ENCODE peak calls at places on chromosome 2, in five cellular contexts. K, D, U, X and Z are unnamed samples.

GRCh38 chr2:197042613-197043248 is 116.2 kb upstream of the PGAP1 start:
- DNase-seq in K (no peak), D (no peak), U (no peak), X (peak), Z (no peak)

GRCh38 chr2:41782306-41783158 is 265.3 kb upstream of the PKDCC start:
- DNase-seq in D (peak), U (peak), K (peak), X (peak), Z (peak)

GRCh38 chr2:127651987-127652550 is 6.1 kb downstream of the GPR17 start:
- DNase-seq in D (no peak), K (no peak), X (no peak), U (no peak), Z (no peak)

GRCh38 chr2:112472547-112473263 is 9.3 kb upstream of the TTL start:
- DNase-seq in D (no peak), U (no peak), K (no peak), X (no peak), Z (no peak)

GRCh38 chr2:27689424-27689823 is 25.7 kb downstream of the SLC4A1AP start:
- DNase-seq in D (no peak), K (no peak), U (no peak), X (no peak), Z (no peak)

GRCh38 chr2:62883629-62884028 is 167.0 kb upstream of the OTX1 start:
- DNase-seq in U (no peak), D (no peak), K (no peak), X (no peak), Z (no peak)

GRCh38 chr2:74828534-74828933 is 5.4 kb upstream of the HK2 start:
- DNase-seq in K (no peak), U (no peak), X (no peak), D (no peak), Z (no peak)

GRCh38 chr2:95344656-95345055 is 47.5 kb downstream of the KCNIP3 start:
- DNase-seq in D (no peak), K (no peak), X (no peak), U (no peak), Z (no peak)

GRCh38 chr2:173834124-173834523 is 131.0 kb downstream of the SP3 start:
- DNase-seq in D (no peak), X (no peak), U (no peak), K (no peak), Z (no peak)

GRCh38 chr2:109352898-109353689 is 224.1 kb downstream of the SH3RF3 start:
- DNase-seq in X (no peak), U (no peak), D (no peak), K (no peak), Z (no peak)

GRCh38 chr2:46026431-46026830 is 270.8 kb upstream of the EPAS1 start:
- DNase-seq in D (no peak), U (no peak), K (no peak), X (no peak), Z (no peak)

GRCh38 chr2:96146151-96146880 is 1.1 kb upstream of the DUSP2 start:
- DNase-seq in X (peak), D (no peak), K (no peak), U (no peak), Z (peak)

GRCh38 chr2:45612265-45612664 is 1.2 kb upstream of the SRBD1 start:
- DNase-seq in D (no peak), K (no peak), X (no peak), U (peak), Z (no peak)

GRCh38 chr2:174840436-174840835 is 76.2 kb upstream of the CHRNA1 start:
- DNase-seq in K (no peak), U (no peak), X (no peak), D (no peak), Z (no peak)

GRCh38 chr2:240925191-240925575 is 19.0 kb downstream of the CROCC2 start:
- DNase-seq in X (no peak), D (no peak), U (no peak), K (no peak), Z (peak)

GRCh38 chr2:220393717-220394116 is 766.3 kb downstream of the SLC4A3 start:
- DNase-seq in D (no peak), X (no peak), U (no peak), K (no peak), Z (no peak)

GRCh38 chr2:41169744-41170143 is 717.9 kb upstream of the SLC8A1 start:
- DNase-seq in K (no peak), X (no peak), D (no peak), U (no peak), Z (no peak)

GRCh38 chr2:15076668-15077067 is 444.2 kb downstream of the LRATD1 start:
- DNase-seq in X (no peak), K (no peak), D (no peak), U (no peak), Z (peak)

GRCh38 chr2:191144217-191144616 is 6.6 kb downstream of the STAT4 start:
- DNase-seq in U (no peak), D (no peak), X (no peak), K (no peak), Z (no peak)

GRCh38 chr2:72695676-72696075 is 130.2 kb downstream of the EXOC6B start:
- DNase-seq in K (no peak), D (no peak), U (no peak), X (no peak), Z (no peak)

GRCh38 chr2:111617299-111617803 is 266.6 kb downstream of the ANAPC1 start:
- DNase-seq in K (no peak), D (peak), X (no peak), U (peak), Z (no peak)

GRCh38 chr2:80292474-80292873 is 12.1 kb downstream of the LRRTM1 start:
- DNase-seq in D (no peak), X (no peak), U (no peak), K (no peak), Z (no peak)

GRCh38 chr2:119290859-119291587 is 67.4 kb downstream of the STEAP3 start:
- DNase-seq in X (no peak), U (peak), K (peak), D (peak), Z (peak)

GRCh38 chr2:46329803-46330775 is 32.9 kb downstream of the EPAS1 start:
- DNase-seq in K (peak), U (no peak), X (no peak), D (peak), Z (no peak)

GRCh38 chr2:120825370-120826259 is 89.9 kb downstream of the GLI2 start:
- DNase-seq in K (no peak), U (no peak), X (no peak), D (no peak), Z (no peak)

GRCh38 chr2:177872286-177872685 is 200.3 kb downstream of the PDE11A start:
- DNase-seq in K (no peak), X (no peak), D (no peak), U (no peak), Z (no peak)

GRCh38 chr2:176152350-176153181 is 1.2 kb downstream of the HOXD4 start:
- DNase-seq in U (no peak), D (no peak), X (no peak), K (no peak), Z (no peak)

GRCh38 chr2:86700705-86701104 is 19.4 kb upstream of the RMND5A start:
- DNase-seq in U (no peak), K (no peak), X (no peak), D (no peak), Z (no peak)

GRCh38 chr2:104826016-104826415 is 27.9 kb upstream of the POU3F3 start:
- DNase-seq in K (no peak), U (no peak), X (no peak), D (no peak), Z (no peak)

GRCh38 chr2:237280937-237281336 is 133.0 kb downstream of the COL6A3 start:
- DNase-seq in U (no peak), D (no peak), X (no peak), K (no peak), Z (no peak)

GRCh38 chr2:105773568-105773967 is 28.9 kb downstream of the NCK2 start:
- DNase-seq in X (no peak), D (no peak), U (no peak), K (no peak), Z (no peak)

GRCh38 chr2:204950695-204951094 is 405.4 kb downstream of the PARD3B start:
- DNase-seq in K (no peak), D (no peak), U (no peak), X (no peak), Z (no peak)

GRCh38 chr2:42794271-42795046 is 2.1 kb upstream of the HAAO start:
- DNase-seq in X (no peak), K (peak), U (no peak), D (peak), Z (no peak)

GRCh38 chr2:84424152-84424551 is 34.9 kb downstream of the SUCLG1 start:
- DNase-seq in X (no peak), U (peak), K (peak), D (no peak), Z (peak)

GRCh38 chr2:10655074-10655840 is 34.5 kb downstream of the NOL10 start:
- DNase-seq in X (no peak), K (no peak), U (no peak), D (no peak), Z (no peak)

GRCh38 chr2:64727843-64728463 is 74.2 kb upstream of the SERTAD2 start:
- DNase-seq in U (no peak), K (no peak), D (no peak), X (no peak), Z (peak)

GRCh38 chr2:231318436-231318835 is 77.1 kb upstream of the B3GNT7 start:
- DNase-seq in X (no peak), D (no peak), U (no peak), K (no peak), Z (no peak)

GRCh38 chr2:231317579-231317978 is 77.9 kb upstream of the B3GNT7 start:
- DNase-seq in D (no peak), U (no peak), K (no peak), X (no peak), Z (no peak)

GRCh38 chr2:231319867-231320266 is 75.6 kb upstream of the B3GNT7 start:
- DNase-seq in U (no peak), K (no peak), X (no peak), D (no peak), Z (no peak)

GRCh38 chr2:231321021-231321420 is 74.5 kb upstream of the B3GNT7 start:
- DNase-seq in D (no peak), K (no peak), U (no peak), X (no peak), Z (peak)

DNA sequence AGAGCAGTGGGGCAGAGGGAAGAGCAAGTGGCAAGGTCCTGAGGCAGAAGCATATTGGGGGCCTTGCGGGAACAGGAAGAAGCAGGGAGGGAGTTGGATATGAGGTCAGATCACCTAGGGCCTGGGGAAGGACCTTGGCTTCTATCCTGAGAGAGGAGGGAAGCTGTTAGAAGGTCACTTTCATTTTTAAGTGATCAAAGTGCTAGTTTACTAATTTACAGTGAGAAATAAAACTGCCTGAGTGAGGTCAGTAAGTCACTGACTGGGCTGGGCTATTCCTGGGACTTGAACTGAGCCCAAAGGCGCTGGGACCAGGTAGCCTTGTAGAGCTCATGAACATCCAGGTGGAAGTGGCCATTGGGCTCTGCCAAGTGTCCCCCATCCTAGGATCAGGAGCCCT is 76.6 kb upstream of the B3GNT7 start:
- DNase-seq in D (no peak), K (no peak), X (no peak), U (no peak), Z (no peak)
- TF ChIP-seq MAX in D (no peak), K (no peak), X (no peak), U (no peak), Z (no peak)

GRCh38 chr2:25251461-25252273 is 83.3 kb upstream of the POMC start:
- DNase-seq in D (peak), K (peak), X (no peak), U (peak), Z (peak)
- TF ChIP-seq MYC in D (peak), K (no peak), X (no peak), U (no peak), Z (peak)

GRCh38 chr2:17625446-17625845 is 85.0 kb downstream of the VSNL1 start:
- DNase-seq in X (no peak), K (no peak), D (no peak), U (no peak), Z (no peak)

GRCh38 chr2:17628349-17629261 is 88.1 kb downstream of the VSNL1 start:
- DNase-seq in X (no peak), D (no peak), K (no peak), U (no peak), Z (no peak)

GRCh38 chr2:17630089-17630488 is 89.6 kb downstream of the VSNL1 start:
- DNase-seq in K (no peak), X (no peak), U (no peak), D (no peak), Z (no peak)

GRCh38 chr2:17627434-17627833 is 86.9 kb downstream of the VSNL1 start:
- DNase-seq in K (no peak), U (no peak), D (no peak), X (no peak), Z (no peak)

GRCh38 chr2:17626986-17627385 is 86.5 kb downstream of the VSNL1 start:
- DNase-seq in X (no peak), U (no peak), K (no peak), D (no peak), Z (no peak)
- TF ChIP-seq MAX in X (no peak), U (no peak), K (no peak), D (no peak), Z (no peak)

GRCh38 chr2:19507137-19507536 is 148.7 kb upstream of the OSR1 start:
- DNase-seq in X (no peak), K (no peak), D (no peak), U (no peak), Z (no peak)

GRCh38 chr2:19503406-19503805 is 145.0 kb upstream of the OSR1 start:
- DNase-seq in D (no peak), K (no peak), X (no peak), U (no peak), Z (no peak)

GRCh38 chr2:19505199-19506136 is 147.0 kb upstream of the OSR1 start:
- DNase-seq in K (no peak), X (no peak), U (no peak), D (peak), Z (no peak)

GRCh38 chr2:19503915-19504314 is 145.5 kb upstream of the OSR1 start:
- DNase-seq in D (no peak), U (no peak), X (no peak), K (no peak), Z (no peak)

GRCh38 chr2:19504400-19505198 is 146.2 kb upstream of the OSR1 start:
- DNase-seq in U (no peak), K (peak), X (no peak), D (peak), Z (no peak)
- TF ChIP-seq MYC in U (no peak), K (no peak), X (no peak), D (no peak), Z (no peak)